ENCODE peak calls at places on chromosomes 13 and 19, in seven cellular contexts. T is brain microvascular endothelial cell, G is cardiac muscle cell, K is mammary epithelial cell, R is MM.1S, W is pancreas, Z is substantia nigra. Q is an unnamed sample.

GRCh38 chr19:29260477-29261317 is 47.7 kb upstream of the UQCRFS1 start:
- DNase-seq in T (no peak), G (peak), K (no peak), R (peak), W (no peak), Z (no peak), Q (no peak)

GRCh38 chr13:46571189-46571901 is 18.4 kb downstream of the LRCH1 start:
- DNase-seq in T (peak), G (peak), K (no peak), R (no peak), W (no peak), Z (no peak), Q (no peak)

GRCh38 chr13:78317030-78317429 is 286.3 kb downstream of the POU4F1 start:
- DNase-seq in T (no peak), G (peak), K (no peak), R (no peak), W (no peak), Z (no peak), Q (no peak)

GRCh38 chr13:114260818-114261217 is 20.6 kb upstream of the UPF3A start:
- DNase-seq in T (no peak), G (no peak), K (no peak), R (no peak), W (no peak), Z (no peak), Q (no peak)

GRCh38 chr13:106560791-106561190 is 7.1 kb downstream of the ARGLU1 start:
- DNase-seq in T (no peak), G (no peak), K (no peak), R (no peak), W (no peak), Z (no peak), Q (no peak)

GRCh38 chr19:41449079-41449864 is 6.3 kb downstream of the ERICH4 start:
- DNase-seq in T (peak), G (peak), K (peak), R (peak), W (peak), Z (peak), Q (peak)

GRCh38 chr13:112997188-112998135 is 28.4 kb downstream of the MCF2L start:
- DNase-seq in T (no peak), G (no peak), K (no peak), R (no peak), W (no peak), Z (no peak), Q (no peak)

GRCh38 chr13:106446011-106446410 is 89.5 kb downstream of the EFNB2 start:
- DNase-seq in T (peak), G (peak), K (peak), R (no peak), W (no peak), Z (no peak), Q (no peak)

GRCh38 chr19:55460670-55461258 is 678 bp downstream of the ISOC2 start:
- DNase-seq in T (peak), G (peak), K (peak), R (no peak), W (peak), Z (peak), Q (no peak)

GRCh38 chr19:40270362-40271089 is 14.6 kb downstream of the AKT2 start:
- DNase-seq in T (no peak), G (no peak), K (no peak), R (no peak), W (no peak), Z (no peak), Q (no peak)

GRCh38 chr13:92716749-92717148 is 509.9 kb upstream of the GPC6 start:
- DNase-seq in T (peak), G (peak), K (peak), R (no peak), W (no peak), Z (no peak), Q (no peak)

GRCh38 chr19:9018163-9018875 is 8.1 kb upstream of the MUC16 start:
- DNase-seq in T (no peak), G (no peak), K (no peak), R (no peak), W (no peak), Z (no peak), Q (no peak)

GRCh38 chr19:58563034-58563573 is 4.7 kb upstream of the UBE2M start:
- DNase-seq in T (no peak), G (peak), K (peak), R (no peak), W (peak), Z (no peak), Q (no peak)

GRCh38 chr19:12946092-12946845 is 607 bp downstream of the RAD23A start:
- DNase-seq in T (peak), G (peak), K (peak), R (peak), W (peak), Z (no peak), Q (peak)

GRCh38 chr19:8831373-8831772 is 731 bp downstream of the ZNF558 start:
- DNase-seq in T (no peak), G (no peak), K (no peak), R (no peak), W (no peak), Z (no peak), Q (no peak)

GRCh38 chr13:95356916-95357315 is 55.7 kb upstream of the ABCC4 start:
- DNase-seq in T (no peak), G (no peak), K (no peak), R (no peak), W (no peak), Z (no peak), Q (no peak)

GRCh38 chr13:28864544-28864943 is 44.4 kb downstream of the MTUS2 start:
- DNase-seq in T (no peak), G (no peak), K (no peak), R (no peak), W (no peak), Z (no peak), Q (no peak)

GRCh38 chr19:12453495-12453894 is 12.7 kb upstream of the ZNF443 start:
- DNase-seq in T (no peak), G (no peak), K (peak), R (no peak), W (no peak), Z (no peak), Q (no peak)

GRCh38 chr13:71327266-71327665 is 539.7 kb downstream of the DACH1 start:
- DNase-seq in T (no peak), G (no peak), K (no peak), R (no peak), W (no peak), Z (no peak), Q (no peak)

GRCh38 chr19:55474269-55475265 is 1.9 kb upstream of the ZNF628 start:
- DNase-seq in T (no peak), G (no peak), K (peak), R (no peak), W (peak), Z (no peak), Q (no peak)

GRCh38 chr19:41309225-41310030 is 544 bp upstream of the CCDC97 start:
- DNase-seq in T (no peak), G (no peak), K (no peak), R (no peak), W (no peak), Z (no peak), Q (no peak)

GRCh38 chr19:3849092-3849491 is 19.7 kb downstream of the ZFR2 start:
- DNase-seq in T (no peak), G (no peak), K (peak), R (peak), W (no peak), Z (no peak), Q (no peak)

GRCh38 chr13:47680752-47681151 is 320.3 kb downstream of the SUCLA2 start:
- DNase-seq in T (no peak), G (peak), K (peak), R (no peak), W (no peak), Z (no peak), Q (no peak)

GRCh38 chr13:85816413-85816812 is 17.2 kb upstream of the SLITRK6 start:
- DNase-seq in T (no peak), G (peak), K (no peak), R (no peak), W (no peak), Z (no peak), Q (no peak)

GRCh38 chr13:106318941-106319411 is 216.5 kb downstream of the EFNB2 start:
- DNase-seq in T (peak), G (peak), K (peak), R (no peak), W (no peak), Z (no peak), Q (no peak)

GRCh38 chr19:46383171-46383815 is 30.1 kb downstream of the CCDC8 start:
- DNase-seq in T (no peak), G (no peak), K (no peak), R (no peak), W (no peak), Z (no peak), Q (no peak)

GRCh38 chr13:46179576-46180368 is 2.2 kb downstream of the LCP1 start:
- DNase-seq in T (no peak), G (no peak), K (no peak), R (no peak), W (no peak), Z (no peak), Q (peak)

GRCh38 chr19:10478476-10478875 is 24.7 kb downstream of the KEAP1 start:
- DNase-seq in T (no peak), G (no peak), K (no peak), R (no peak), W (no peak), Z (no peak), Q (no peak)

GRCh38 chr13:73835138-73835721 is 299.0 kb downstream of the KLF12 start:
- DNase-seq in T (no peak), G (peak), K (peak), R (peak), W (no peak), Z (no peak), Q (peak)

GRCh38 chr13:91286317-91286716 is 61.2 kb upstream of the MIR17HG start:
- DNase-seq in T (no peak), G (no peak), K (no peak), R (no peak), W (no peak), Z (no peak), Q (no peak)

GRCh38 chr13:80862466-80862865 is 521.5 kb upstream of the SPRY2 start:
- DNase-seq in T (no peak), G (peak), K (no peak), R (no peak), W (no peak), Z (no peak), Q (no peak)

GRCh38 chr13:32903720-32904119 is 112.5 kb upstream of the KL start:
- DNase-seq in T (peak), G (no peak), K (no peak), R (no peak), W (no peak), Z (no peak), Q (no peak)

GRCh38 chr13:111662451-111662850 is 342.0 kb downstream of the TEX29 start:
- DNase-seq in T (no peak), G (no peak), K (no peak), R (no peak), W (no peak), Z (no peak), Q (no peak)

GRCh38 chr13:71789952-71790351 is 77.1 kb downstream of the DACH1 start:
- DNase-seq in T (peak), G (peak), K (no peak), R (no peak), W (no peak), Z (no peak), Q (no peak)

GRCh38 chr13:35690546-35690945 is 214.1 kb upstream of the MAB21L1 start:
- DNase-seq in T (peak), G (peak), K (peak), R (no peak), W (no peak), Z (no peak), Q (no peak)

GRCh38 chr19:31149306-31149975 is 199.8 kb downstream of the TSHZ3 start:
- DNase-seq in T (no peak), G (no peak), K (no peak), R (no peak), W (no peak), Z (no peak), Q (no peak)

GRCh38 chr13:102974574-102975195 is 91.5 kb downstream of the SLC10A2 start:
- DNase-seq in T (no peak), G (no peak), K (no peak), R (no peak), W (no peak), Z (no peak), Q (no peak)

DNA sequence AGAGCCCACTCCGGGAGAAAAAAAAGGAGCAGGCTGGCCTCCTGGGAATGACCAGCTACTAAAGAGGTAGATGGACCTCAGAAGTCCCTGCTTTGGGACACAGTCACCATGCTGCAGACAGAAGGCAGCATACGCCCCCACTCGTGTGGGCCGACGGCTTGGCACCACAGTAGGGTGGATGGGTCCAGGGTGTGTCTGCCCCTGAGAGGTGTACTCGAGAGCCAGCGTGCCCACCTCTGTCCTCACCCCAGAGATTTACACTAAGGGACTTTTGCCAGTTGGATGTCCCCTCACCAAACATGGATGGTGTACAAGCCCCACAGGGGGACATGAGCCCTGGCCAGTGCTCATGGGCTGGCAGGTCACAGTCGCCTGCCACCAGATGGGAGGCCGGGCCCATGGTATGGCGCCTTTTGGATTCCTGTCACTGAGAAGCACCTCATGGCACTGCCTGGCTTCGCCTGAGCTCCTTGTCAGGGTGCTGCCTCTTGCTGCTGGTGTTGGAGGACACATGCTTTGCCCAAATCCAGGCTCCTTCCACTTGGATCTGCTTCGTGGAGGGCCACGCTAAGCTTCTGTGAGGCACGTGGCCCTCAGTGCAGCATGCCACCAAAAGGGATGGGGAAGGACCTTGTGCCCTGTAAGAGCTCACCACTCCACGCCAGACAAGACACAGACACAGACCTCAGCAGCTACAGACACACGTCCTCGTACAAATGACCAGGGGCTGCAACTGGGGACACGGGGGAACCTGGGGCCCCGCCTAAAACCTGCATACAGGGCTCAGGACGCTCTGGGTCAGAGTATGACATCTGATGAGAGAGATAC is 13.3 kb upstream of the EPHX3 start:
- DNase-seq in T (no peak), G (no peak), K (no peak), R (no peak), W (no peak), Z (no peak), Q (no peak)
- H3K27ac ChIP-seq in T (no peak), G (peak), K (no peak), R (no peak), W (no peak), Z (peak), Q (no peak)

DNA sequence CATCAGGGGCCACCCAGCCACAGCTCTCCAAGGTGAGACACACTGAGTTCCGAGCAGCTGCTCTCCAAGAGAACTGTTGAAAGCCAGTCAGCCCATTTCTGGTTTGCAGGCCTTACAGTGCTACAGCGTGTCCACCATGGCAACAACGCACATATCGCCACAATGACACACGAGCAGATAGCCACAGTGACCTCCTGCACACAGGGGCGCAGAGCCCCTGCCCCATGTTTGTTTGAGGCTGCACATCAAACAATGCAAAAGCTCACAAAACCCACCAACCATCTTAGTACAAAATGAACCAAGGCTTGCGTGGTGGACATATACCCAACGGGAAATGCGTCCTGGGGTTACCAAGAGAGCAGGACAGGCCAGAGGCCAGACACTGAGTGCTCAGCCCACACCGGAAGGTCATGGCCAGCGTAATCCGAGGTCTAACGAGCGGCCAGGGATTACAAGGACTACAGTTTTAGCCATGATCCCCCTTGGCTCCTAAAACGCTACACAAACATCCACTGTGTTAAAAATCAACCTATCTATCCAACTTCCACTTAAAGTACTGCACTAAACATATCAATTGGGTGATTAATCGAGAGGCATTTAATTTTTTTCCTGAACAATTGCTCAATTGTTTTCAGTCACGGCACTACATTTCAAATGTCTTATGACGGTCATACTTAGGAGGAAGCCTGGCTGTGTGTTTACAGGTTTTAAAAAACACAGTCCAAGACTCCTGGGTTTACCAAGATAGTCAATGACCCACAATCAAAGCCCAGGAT is 56.0 kb downstream of the STK24 start:
- DNase-seq in T (no peak), G (no peak), K (no peak), R (no peak), W (no peak), Z (no peak), Q (no peak)
- H3K27ac ChIP-seq in T (no peak), G (peak), K (no peak), R (no peak), W (peak), Z (no peak), Q (no peak)

GRCh38 chr19:19406878-19407639 is 1.6 kb downstream of the GATAD2A start:
- DNase-seq in T (peak), G (peak), K (peak), R (peak), W (peak), Z (no peak), Q (peak)

GRCh38 chr19:19405919-19406877 is 723 bp downstream of the GATAD2A start:
- DNase-seq in T (no peak), G (peak), K (peak), R (peak), W (peak), Z (no peak), Q (peak)

GRCh38 chr19:19407640-19407933 is 2.1 kb downstream of the GATAD2A start:
- DNase-seq in T (no peak), G (no peak), K (no peak), R (no peak), W (no peak), Z (no peak), Q (no peak)

GRCh38 chr19:19409235-19410030 is 4.0 kb downstream of the GATAD2A start:
- DNase-seq in T (no peak), G (no peak), K (peak), R (no peak), W (no peak), Z (no peak), Q (no peak)

DNA sequence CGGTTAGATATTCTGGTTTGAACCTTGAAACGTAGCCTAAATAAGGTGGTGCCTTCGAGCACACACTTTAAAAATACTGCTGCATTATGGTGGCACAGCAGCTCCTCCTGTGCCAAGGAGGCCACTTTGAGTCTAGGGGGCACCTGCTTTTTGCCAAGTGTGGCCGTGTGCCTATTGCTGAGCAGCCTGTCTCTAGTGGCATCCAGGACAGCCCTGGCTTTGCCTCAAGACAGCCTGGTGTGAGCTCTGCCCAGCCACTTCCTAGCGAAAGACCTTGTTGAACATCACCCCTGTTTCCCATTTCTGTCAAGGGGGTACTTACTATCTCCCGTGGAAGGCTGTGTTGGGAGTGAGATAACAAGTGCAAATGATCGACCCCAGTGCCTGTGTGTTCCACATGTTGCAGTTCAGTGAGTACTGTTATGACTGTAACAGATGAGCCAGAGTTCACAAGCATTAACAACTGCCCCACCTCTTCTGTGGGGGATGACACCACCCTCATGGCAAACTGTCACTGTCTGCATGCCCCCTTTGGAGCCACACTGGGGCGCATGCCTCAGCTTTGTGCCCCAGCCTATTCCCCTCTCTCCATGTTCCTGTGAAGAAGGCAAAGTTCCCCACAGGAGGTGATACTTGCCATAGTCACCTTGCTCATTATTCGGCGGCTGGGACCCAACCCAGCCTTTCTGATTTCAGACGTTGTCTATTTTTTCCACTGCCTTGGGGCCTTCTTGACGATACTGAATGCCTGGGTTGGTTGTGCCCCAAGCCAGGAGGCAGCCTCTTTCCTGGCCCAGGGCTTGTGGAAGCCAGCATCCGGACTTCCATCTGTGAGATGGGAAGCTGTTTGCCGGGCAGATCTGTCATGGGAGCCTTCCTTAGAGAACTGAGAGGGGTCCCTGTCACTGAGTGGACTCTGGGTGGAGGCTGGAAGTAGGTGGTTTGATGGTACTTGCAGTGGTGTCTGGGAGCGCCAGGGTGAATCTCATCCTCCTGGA is 5.4 kb downstream of the GATAD2A start:
- DNase-seq in T (no peak), G (no peak), K (no peak), R (no peak), W (no peak), Z (no peak), Q (no peak)
- H3K27ac ChIP-seq in T (no peak), G (peak), K (no peak), R (no peak), W (no peak), Z (no peak), Q (peak)

GRCh38 chr13:110636701-110637201 is 21.4 kb downstream of the NAXD start:
- DNase-seq in T (no peak), G (no peak), K (no peak), R (no peak), W (no peak), Z (no peak), Q (no peak)

GRCh38 chr13:110636053-110636475 is 20.7 kb downstream of the NAXD start:
- DNase-seq in T (no peak), G (no peak), K (no peak), R (no peak), W (no peak), Z (no peak), Q (no peak)

GRCh38 chr13:110633776-110634175 is 18.4 kb downstream of the NAXD start:
- DNase-seq in T (no peak), G (no peak), K (no peak), R (no peak), W (no peak), Z (no peak), Q (no peak)

GRCh38 chr13:110634558-110634957 is 19.2 kb downstream of the NAXD start:
- DNase-seq in T (peak), G (peak), K (no peak), R (no peak), W (no peak), Z (no peak), Q (no peak)

GRCh38 chr13:110635405-110636002 is 20.2 kb downstream of the NAXD start:
- DNase-seq in T (no peak), G (no peak), K (no peak), R (no peak), W (no peak), Z (no peak), Q (no peak)
- H3K27ac ChIP-seq in T (no peak), G (no peak), K (no peak), R (no peak), W (no peak), Z (no peak), Q (no peak)